ENCODE peak calls at places on chromosomes 16 and 17, in five cellular contexts. M, O, H, X and C are unnamed samples.

GRCh38 chr17:44556114-44556853 is 1.0 kb upstream of the FZD2 start:
- DNase-seq in M (peak), O (peak), H (peak), X (peak), C (peak)

GRCh38 chr17:58402679-58403078 is 14.7 kb downstream of the RNF43 start:
- DNase-seq in M (no peak), O (no peak), H (no peak), X (peak), C (peak)

GRCh38 chr17:73924488-73925186 is 278.8 kb upstream of the RPL38 start:
- DNase-seq in M (no peak), O (no peak), H (no peak), X (no peak), C (no peak)

GRCh38 chr17:48545539-48545938 is 630 bp upstream of the HOXB2 start:
- DNase-seq in M (no peak), O (no peak), H (no peak), X (no peak), C (no peak)

GRCh38 chr16:48907906-48908634 is 298.1 kb upstream of the N4BP1 start:
- DNase-seq in M (no peak), O (no peak), H (no peak), X (no peak), C (no peak)

GRCh38 chr17:54899721-54900456 is 763 bp upstream of the TOM1L1 start:
- DNase-seq in M (no peak), O (no peak), H (no peak), X (no peak), C (no peak)

GRCh38 chr16:27318399-27319256 is 4.9 kb downstream of the IL4R start:
- DNase-seq in M (no peak), O (peak), H (peak), X (no peak), C (peak)

GRCh38 chr16:27239026-27239425 is 29.5 kb downstream of the NSMCE1 start:
- DNase-seq in M (no peak), O (no peak), H (no peak), X (no peak), C (no peak)

GRCh38 chr17:66767164-66767933 is 67.6 kb upstream of the CACNG5 start:
- DNase-seq in M (no peak), O (no peak), H (no peak), X (no peak), C (no peak)

GRCh38 chr16:379183-379960 is 2.4 kb downstream of the PGAP6 start:
- DNase-seq in M (peak), O (no peak), H (no peak), X (no peak), C (no peak)

GRCh38 chr17:69441179-69441578 is 26.7 kb downstream of the MAP2K6 start:
- DNase-seq in M (no peak), O (no peak), H (no peak), X (no peak), C (no peak)

GRCh38 chr17:35605753-35606152 is 18.6 kb downstream of the AP2B1 start:
- DNase-seq in M (no peak), O (no peak), H (no peak), X (peak), C (no peak)

GRCh38 chr17:66713533-66714042 is 121.3 kb upstream of the CACNG5 start:
- DNase-seq in M (no peak), O (no peak), H (no peak), X (no peak), C (no peak)

GRCh38 chr16:21302898-21303528 is 24.9 kb upstream of the CRYM start:
- DNase-seq in M (no peak), O (no peak), H (no peak), X (peak), C (peak)

GRCh38 chr17:41518031-41518430 is 659 bp downstream of the KRT15 start:
- DNase-seq in M (no peak), O (no peak), H (no peak), X (no peak), C (no peak)

GRCh38 chr17:78446833-78447232 is 68.4 kb downstream of the PGS1 start:
- DNase-seq in M (no peak), O (no peak), H (no peak), X (no peak), C (no peak)

GRCh38 chr17:78224226-78225087 is 7.0 kb upstream of the TMEM235 start:
- DNase-seq in M (no peak), O (no peak), H (no peak), X (no peak), C (no peak)

GRCh38 chr16:62038225-62038624 is 2.0 kb upstream of the CDH8 start:
- DNase-seq in M (no peak), O (no peak), H (no peak), X (no peak), C (no peak)

GRCh38 chr17:36188891-36189306 is 7.7 kb downstream of the CCL3L1 start:
- DNase-seq in M (no peak), O (no peak), H (no peak), X (no peak), C (no peak)

GRCh38 chr17:78130439-78131101 is at the start of gene TMC8:
- DNase-seq in M (peak), O (no peak), H (no peak), X (no peak), C (no peak)

GRCh38 chr16:79599256-79599836 is 1.2 kb downstream of the MAF start:
- DNase-seq in M (no peak), O (no peak), H (peak), X (peak), C (peak)

GRCh38 chr17:40450175-40450574 is 6.9 kb downstream of the IGFBP4 start:
- DNase-seq in M (peak), O (peak), H (no peak), X (no peak), C (peak)

GRCh38 chr17:3924421-3925350 is 8.4 kb upstream of the P2RX1 start:
- DNase-seq in M (no peak), O (no peak), H (peak), X (no peak), C (no peak)

GRCh38 chr16:52247737-52248136 is 299.2 kb downstream of the TOX3 start:
- DNase-seq in M (no peak), O (no peak), H (no peak), X (no peak), C (no peak)

GRCh38 chr16:83245061-83245460 is 562.7 kb upstream of the HSBP1 start:
- DNase-seq in M (no peak), O (no peak), H (no peak), X (peak), C (peak)

GRCh38 chr17:5097101-5097834 is 14.4 kb downstream of the ZNF232 start:
- DNase-seq in M (peak), O (peak), H (peak), X (no peak), C (no peak)

GRCh38 chr17:14044702-14045101 is 24.6 kb upstream of the COX10 start:
- DNase-seq in M (no peak), O (no peak), H (no peak), X (no peak), C (no peak)

GRCh38 chr16:73186752-73187151 is 138.8 kb upstream of the ZFHX3 start:
- DNase-seq in M (no peak), O (no peak), H (no peak), X (no peak), C (no peak)

GRCh38 chr16:49596119-49596518 is 222.5 kb downstream of the C16orf78 start:
- DNase-seq in M (peak), O (peak), H (no peak), X (peak), C (peak)

GRCh38 chr16:21167360-21167759 is 8.9 kb downstream of the LDAF1 start:
- DNase-seq in M (no peak), O (no peak), H (no peak), X (peak), C (peak)

DNA sequence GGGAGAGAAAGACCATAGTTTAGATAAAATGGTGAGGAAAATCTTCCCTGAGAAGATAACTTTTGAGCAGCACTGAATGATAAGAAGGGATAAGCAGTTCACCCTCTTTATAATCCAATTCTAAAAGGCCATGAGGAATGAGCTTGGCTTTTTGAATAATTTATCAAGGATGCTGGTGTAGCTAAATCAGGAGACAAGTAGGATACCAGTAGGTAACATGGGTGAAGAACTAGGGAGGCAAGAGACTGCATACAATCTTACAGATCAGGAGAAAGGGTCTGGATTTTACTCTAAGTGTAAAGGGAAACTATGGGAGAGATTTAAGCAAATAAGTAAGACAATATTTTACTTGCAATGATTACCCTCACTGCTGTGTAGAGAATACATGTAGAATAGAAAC is 60.7 kb downstream of the MED13 start:
- DNase-seq in M (no peak), O (no peak), H (no peak), X (no peak), C (no peak)
- TF ChIP-seq CTCF in M (no peak), O (no peak), H (no peak), X (no peak), C (no peak)

GRCh38 chr16:84378099-84378498 is 9.8 kb downstream of the ATP2C2 start:
- DNase-seq in M (no peak), O (no peak), H (no peak), X (no peak), C (no peak)

GRCh38 chr16:84380405-84380804 is 12.1 kb downstream of the ATP2C2 start:
- DNase-seq in M (no peak), O (no peak), H (no peak), X (no peak), C (no peak)

GRCh38 chr16:84378567-84378966 is 10.2 kb downstream of the ATP2C2 start:
- DNase-seq in M (no peak), O (no peak), H (no peak), X (no peak), C (no peak)

GRCh38 chr16:84379731-84380369 is 11.5 kb downstream of the ATP2C2 start:
- DNase-seq in M (no peak), O (no peak), H (no peak), X (no peak), C (no peak)

GRCh38 chr16:84379008-84379730 is 10.8 kb downstream of the ATP2C2 start:
- DNase-seq in M (no peak), O (no peak), H (no peak), X (no peak), C (no peak)
- H3K4me3 ChIP-seq in M (no peak), O (no peak), H (no peak), X (no peak), C (no peak)

GRCh38 chr17:37791434-37791833 is 46.6 kb upstream of the HNF1B start:
- DNase-seq in M (peak), O (no peak), H (no peak), X (peak), C (peak)
- TF ChIP-seq CTCF in M (no peak), O (no peak), H (peak), X (peak), C (peak)

DNA sequence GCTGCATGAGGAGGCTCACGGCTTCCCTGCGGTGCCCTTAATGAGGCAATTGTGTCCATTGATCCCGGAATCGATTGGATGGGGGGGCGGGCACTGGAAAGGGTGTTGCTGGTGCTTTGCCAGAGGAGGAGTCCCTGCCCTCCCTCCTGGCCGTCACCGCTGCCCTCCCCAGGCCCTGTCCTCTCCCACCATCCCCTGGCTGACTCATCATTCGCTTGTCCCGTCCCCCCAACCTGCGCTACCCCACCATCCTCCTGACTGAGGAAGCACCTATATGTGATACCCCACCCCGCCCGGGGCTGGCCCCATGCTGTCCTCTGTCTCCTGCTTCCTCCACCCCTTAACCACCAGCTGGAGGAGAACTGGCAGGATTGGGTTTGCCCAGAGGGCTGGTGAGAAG is 20.8 kb downstream of the CACNA1G start:
- DNase-seq in M (no peak), O (no peak), H (no peak), X (no peak), C (no peak)
- H3K4me3 ChIP-seq in M (no peak), O (no peak), H (no peak), X (no peak), C (no peak)

GRCh38 chr17:38809828-38810227 is 10.5 kb upstream of the PIP4K2B start:
- DNase-seq in M (no peak), O (no peak), H (no peak), X (no peak), C (no peak)

GRCh38 chr17:38815576-38816193 is 9.4 kb downstream of the CWC25 start:
- DNase-seq in M (no peak), O (no peak), H (no peak), X (peak), C (peak)
- TF ChIP-seq CTCF in M (no peak), O (no peak), H (no peak), X (peak), C (peak)

GRCh38 chr16:85055503-85056210 is 28.1 kb downstream of the KIAA0513 start:
- DNase-seq in M (peak), O (peak), H (no peak), X (peak), C (peak)
- H3K4me3 ChIP-seq in M (peak), O (peak), H (peak), X (peak), C (peak)

DNA sequence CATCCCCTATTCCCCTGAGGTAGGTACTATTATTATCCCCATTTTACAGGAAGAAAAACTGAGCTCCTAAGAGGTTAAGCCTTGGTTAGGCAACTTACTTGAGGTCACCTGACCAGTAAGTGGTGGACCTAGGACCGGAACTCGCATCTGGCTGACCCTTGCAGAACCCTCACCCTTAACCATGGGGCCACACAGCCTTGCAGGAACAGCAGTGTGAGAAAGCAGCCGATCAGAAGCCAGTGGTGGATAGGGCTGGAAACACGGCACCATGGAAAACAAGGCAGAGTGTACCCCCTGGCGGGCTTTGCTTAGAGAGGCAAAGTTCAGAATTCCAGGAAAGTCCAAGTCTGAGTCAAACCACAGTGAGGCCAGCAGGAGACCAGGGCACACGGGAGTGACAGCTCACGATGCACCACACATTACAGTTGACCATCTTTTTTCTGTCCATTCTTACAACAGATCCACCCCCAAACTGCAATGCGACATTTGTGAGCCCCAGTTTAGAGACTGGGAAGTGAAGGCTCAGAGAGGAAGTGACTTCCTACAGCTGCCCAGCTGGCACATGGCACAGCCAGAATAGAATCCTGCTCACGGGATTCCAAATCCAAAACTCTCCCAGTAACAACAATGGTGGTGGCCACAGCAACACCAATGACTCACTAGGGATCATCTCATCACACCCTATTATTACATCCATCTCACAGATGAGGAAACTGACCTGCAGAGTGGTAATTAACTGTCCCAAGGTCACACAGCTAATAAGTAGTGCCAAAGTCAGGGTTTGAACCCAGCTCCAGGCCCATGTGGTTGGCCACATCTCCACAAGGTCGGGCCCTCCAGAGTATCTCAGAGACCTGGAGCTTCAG is 20.3 kb downstream of the KIFC3 start:
- DNase-seq in M (no peak), O (no peak), H (no peak), X (peak), C (peak)
- TF ChIP-seq CTCF in M (no peak), O (no peak), H (no peak), X (no peak), C (peak)

DNA sequence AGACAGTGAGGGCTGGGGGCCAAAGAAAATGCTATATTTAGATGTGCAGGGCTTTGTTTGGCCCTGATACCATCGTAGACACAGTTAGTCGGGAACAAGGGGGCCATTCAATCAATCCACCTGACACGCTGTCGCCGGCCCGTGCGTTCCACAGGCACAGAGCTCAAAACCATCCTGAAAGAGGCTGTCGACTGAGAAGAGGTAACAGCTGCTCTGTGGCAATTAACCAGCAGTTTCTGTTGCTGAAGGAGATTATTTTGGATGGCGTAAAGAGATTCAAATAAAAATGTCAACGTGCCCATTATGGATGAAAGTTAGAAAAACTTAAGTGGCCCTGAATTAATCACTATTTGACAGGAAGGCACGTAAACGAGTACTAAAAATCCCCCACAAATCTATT is 276.2 kb upstream of the IRX5 start:
- DNase-seq in M (no peak), O (no peak), H (no peak), X (no peak), C (no peak)
- H3K4me3 ChIP-seq in M (no peak), O (no peak), H (no peak), X (no peak), C (no peak)